ENCODE peak calls at places on chromosome 1, in six cellular contexts. One of them, this sample, is unnamed.

GRCh38 chr1:166977951-166978350 is 2.6 kb upstream of the ILDR2 start:
- DNase-seq in psoas muscle: no peak
- DNase-seq in GM13976: no peak
- DNase-seq in spleen: no peak
- DNase-seq in nephron progenitor cell: no peak
- DNase-seq in fibroblast of mammary gland: no peak
- DNase-seq in this sample: no peak

GRCh38 chr1:106680922-106681321 is 375.6 kb upstream of the PRMT6 start:
- DNase-seq in psoas muscle: no peak
- DNase-seq in GM13976: no peak
- DNase-seq in spleen: no peak
- DNase-seq in nephron progenitor cell: no peak
- DNase-seq in fibroblast of mammary gland: no peak
- DNase-seq in this sample: no peak

GRCh38 chr1:212666116-212666775 is 33.4 kb downstream of the BATF3 start:
- DNase-seq in psoas muscle: no peak
- DNase-seq in GM13976: no peak
- DNase-seq in spleen: no peak
- DNase-seq in nephron progenitor cell: no peak
- DNase-seq in fibroblast of mammary gland: no peak
- DNase-seq in this sample: no peak

GRCh38 chr1:209626633-209627348 is 25.4 kb downstream of the LAMB3 start:
- DNase-seq in psoas muscle: no peak
- DNase-seq in GM13976: no peak
- DNase-seq in spleen: no peak
- DNase-seq in nephron progenitor cell: no peak
- DNase-seq in fibroblast of mammary gland: no peak
- DNase-seq in this sample: no peak

GRCh38 chr1:239511865-239512264 is 125.5 kb downstream of the CHRM3 start:
- DNase-seq in psoas muscle: no peak
- DNase-seq in GM13976: no peak
- DNase-seq in spleen: no peak
- DNase-seq in nephron progenitor cell: no peak
- DNase-seq in fibroblast of mammary gland: no peak
- DNase-seq in this sample: no peak

GRCh38 chr1:3518256-3518655 is 63.8 kb downstream of the ARHGEF16 start:
- DNase-seq in psoas muscle: no peak
- DNase-seq in GM13976: no peak
- DNase-seq in spleen: no peak
- DNase-seq in nephron progenitor cell: no peak
- DNase-seq in fibroblast of mammary gland: no peak
- DNase-seq in this sample: no peak

GRCh38 chr1:234256359-234256758 is 116.9 kb upstream of the COA6 start:
- DNase-seq in psoas muscle: no peak
- DNase-seq in GM13976: no peak
- DNase-seq in spleen: no peak
- DNase-seq in nephron progenitor cell: no peak
- DNase-seq in fibroblast of mammary gland: peak
- DNase-seq in this sample: no peak

GRCh38 chr1:28086651-28087050 is 1.8 kb downstream of the EYA3 start:
- DNase-seq in psoas muscle: no peak
- DNase-seq in GM13976: no peak
- DNase-seq in spleen: no peak
- DNase-seq in nephron progenitor cell: no peak
- DNase-seq in fibroblast of mammary gland: no peak
- DNase-seq in this sample: no peak

GRCh38 chr1:208068908-208069307 is 158.0 kb upstream of the CD34 start:
- DNase-seq in psoas muscle: no peak
- DNase-seq in GM13976: no peak
- DNase-seq in spleen: no peak
- DNase-seq in nephron progenitor cell: no peak
- DNase-seq in fibroblast of mammary gland: no peak
- DNase-seq in this sample: no peak

GRCh38 chr1:91884459-91885290 is 1.3 kb downstream of the TGFBR3 start:
- DNase-seq in psoas muscle: peak
- DNase-seq in GM13976: no peak
- DNase-seq in spleen: peak
- DNase-seq in nephron progenitor cell: peak
- DNase-seq in fibroblast of mammary gland: peak
- DNase-seq in this sample: no peak

GRCh38 chr1:212104586-212105282 is 69.2 kb downstream of the DTL start:
- DNase-seq in psoas muscle: no peak
- DNase-seq in GM13976: no peak
- DNase-seq in spleen: no peak
- DNase-seq in nephron progenitor cell: no peak
- DNase-seq in fibroblast of mammary gland: no peak
- DNase-seq in this sample: no peak

GRCh38 chr1:25958475-25958874 is 39.4 kb downstream of the PAFAH2 start:
- DNase-seq in psoas muscle: no peak
- DNase-seq in GM13976: no peak
- DNase-seq in spleen: no peak
- DNase-seq in nephron progenitor cell: no peak
- DNase-seq in fibroblast of mammary gland: peak
- DNase-seq in this sample: no peak

GRCh38 chr1:114691061-114691460 is 4.3 kb downstream of the AMPD1 start:
- DNase-seq in psoas muscle: no peak
- DNase-seq in GM13976: no peak
- DNase-seq in spleen: no peak
- DNase-seq in nephron progenitor cell: no peak
- DNase-seq in fibroblast of mammary gland: no peak
- DNase-seq in this sample: no peak

GRCh38 chr1:205298191-205298994 is 23.2 kb downstream of the NUAK2 start:
- DNase-seq in psoas muscle: no peak
- DNase-seq in GM13976: no peak
- DNase-seq in spleen: no peak
- DNase-seq in nephron progenitor cell: peak
- DNase-seq in fibroblast of mammary gland: peak
- DNase-seq in this sample: no peak

GRCh38 chr1:14968251-14968812 is 185.2 kb upstream of the TMEM51 start:
- DNase-seq in psoas muscle: peak
- DNase-seq in GM13976: no peak
- DNase-seq in spleen: no peak
- DNase-seq in nephron progenitor cell: no peak
- DNase-seq in fibroblast of mammary gland: peak
- DNase-seq in this sample: peak

GRCh38 chr1:66542811-66543767 is 9.1 kb downstream of the SGIP1 start:
- DNase-seq in psoas muscle: peak
- DNase-seq in GM13976: no peak
- DNase-seq in spleen: no peak
- DNase-seq in nephron progenitor cell: no peak
- DNase-seq in fibroblast of mammary gland: peak
- DNase-seq in this sample: peak

GRCh38 chr1:29934255-29934654 is 697.9 kb downstream of the PTPRU start:
- DNase-seq in psoas muscle: no peak
- DNase-seq in GM13976: no peak
- DNase-seq in spleen: peak
- DNase-seq in nephron progenitor cell: no peak
- DNase-seq in fibroblast of mammary gland: no peak
- DNase-seq in this sample: no peak

GRCh38 chr1:228454238-228454637 is 32.9 kb upstream of the RNF187 start:
- DNase-seq in psoas muscle: no peak
- DNase-seq in GM13976: no peak
- DNase-seq in spleen: no peak
- DNase-seq in nephron progenitor cell: no peak
- DNase-seq in fibroblast of mammary gland: no peak
- DNase-seq in this sample: no peak

GRCh38 chr1:112493351-112493750 is 15.4 kb upstream of the WNT2B start:
- DNase-seq in psoas muscle: no peak
- DNase-seq in GM13976: no peak
- DNase-seq in spleen: no peak
- DNase-seq in nephron progenitor cell: no peak
- DNase-seq in fibroblast of mammary gland: no peak
- DNase-seq in this sample: no peak

GRCh38 chr1:18225236-18225904 is 117.8 kb downstream of the IGSF21 start:
- DNase-seq in psoas muscle: no peak
- DNase-seq in GM13976: no peak
- DNase-seq in spleen: no peak
- DNase-seq in nephron progenitor cell: no peak
- DNase-seq in fibroblast of mammary gland: no peak
- DNase-seq in this sample: no peak

GRCh38 chr1:120178799-120179419 is 2.6 kb upstream of the SEC22B start:
- DNase-seq in psoas muscle: no peak
- DNase-seq in GM13976: peak
- DNase-seq in spleen: no peak
- DNase-seq in nephron progenitor cell: no peak
- DNase-seq in fibroblast of mammary gland: peak
- DNase-seq in this sample: no peak

This sample was measured in thoracic aorta.